ENCODE peak calls at places on chromosomes 6 and 20, in eight cellular contexts. M is DND-41, V is left ventricle myocardium inferior, Z is OCI-LY7, G is foreskin keratinocyte, K is adrenal gland, O is neural progenitor cell, Y is A549. R is an unnamed sample.

GRCh38 chr6:117906905-117907599 is at the start of gene SLC35F1:
- DNase-seq in M (no peak), V (peak), O (peak), K (peak), Z (no peak), Y (peak), G (peak), R (no peak)

GRCh38 chr6:157813191-157813590 is 9.9 kb upstream of the SNX9 start:
- DNase-seq in Y (no peak), G (no peak), Z (no peak), V (peak), K (peak), O (no peak), M (no peak), R (no peak)

GRCh38 chr6:155341130-155341828 is 27.0 kb upstream of the TFB1M start:
- DNase-seq in O (no peak), M (no peak), Y (no peak), G (peak), V (no peak), Z (no peak), K (no peak), R (peak)

GRCh38 chr20:34571753-34572152 is 13.2 kb downstream of the MAP1LC3A start:
- DNase-seq in V (no peak), G (no peak), M (no peak), K (no peak), Z (no peak), O (no peak), Y (no peak), R (no peak)

GRCh38 chr6:126123226-126123625 is 136.9 kb downstream of the TRMT11 start:
- DNase-seq in Z (no peak), G (no peak), Y (no peak), M (no peak), O (no peak), K (peak), V (no peak), R (no peak)

GRCh38 chr6:36506617-36507016 is 40.7 kb downstream of the STK38 start:
- DNase-seq in M (no peak), G (no peak), Y (no peak), K (no peak), O (no peak), V (no peak), Z (no peak), R (no peak)

GRCh38 chr20:50153153-50153499 is 397 bp downstream of the PEDS1 start:
- DNase-seq in V (no peak), M (no peak), K (no peak), Y (no peak), O (peak), Z (peak), G (no peak), R (no peak)

GRCh38 chr20:63089051-63089907 is 82.5 kb upstream of the BHLHE23 start:
- DNase-seq in V (peak), G (no peak), K (peak), O (no peak), M (no peak), Y (no peak), Z (no peak), R (no peak)

GRCh38 chr6:111536888-111537287 is 53.9 kb upstream of the REV3L start:
- DNase-seq in V (no peak), M (no peak), O (no peak), G (no peak), K (no peak), Y (no peak), Z (no peak), R (no peak)

GRCh38 chr6:13273931-13274706 is 54.2 kb downstream of the TBC1D7 start:
- DNase-seq in V (no peak), Y (no peak), K (no peak), Z (no peak), O (no peak), M (no peak), G (no peak), R (no peak)

GRCh38 chr20:34627458-34627857 is 49.4 kb downstream of the PIGU start:
- DNase-seq in K (no peak), Y (no peak), V (no peak), G (no peak), O (no peak), M (no peak), Z (no peak), R (no peak)

GRCh38 chr6:135310291-135310690 is 129.2 kb downstream of the MYB start:
- DNase-seq in Z (peak), M (no peak), Y (no peak), K (no peak), G (no peak), V (no peak), O (no peak), R (no peak)

GRCh38 chr20:49704932-49705336 is 8.7 kb downstream of the B4GALT5 start:
- DNase-seq in G (no peak), V (no peak), Z (peak), Y (no peak), K (no peak), M (no peak), O (no peak), R (no peak)

DNA sequence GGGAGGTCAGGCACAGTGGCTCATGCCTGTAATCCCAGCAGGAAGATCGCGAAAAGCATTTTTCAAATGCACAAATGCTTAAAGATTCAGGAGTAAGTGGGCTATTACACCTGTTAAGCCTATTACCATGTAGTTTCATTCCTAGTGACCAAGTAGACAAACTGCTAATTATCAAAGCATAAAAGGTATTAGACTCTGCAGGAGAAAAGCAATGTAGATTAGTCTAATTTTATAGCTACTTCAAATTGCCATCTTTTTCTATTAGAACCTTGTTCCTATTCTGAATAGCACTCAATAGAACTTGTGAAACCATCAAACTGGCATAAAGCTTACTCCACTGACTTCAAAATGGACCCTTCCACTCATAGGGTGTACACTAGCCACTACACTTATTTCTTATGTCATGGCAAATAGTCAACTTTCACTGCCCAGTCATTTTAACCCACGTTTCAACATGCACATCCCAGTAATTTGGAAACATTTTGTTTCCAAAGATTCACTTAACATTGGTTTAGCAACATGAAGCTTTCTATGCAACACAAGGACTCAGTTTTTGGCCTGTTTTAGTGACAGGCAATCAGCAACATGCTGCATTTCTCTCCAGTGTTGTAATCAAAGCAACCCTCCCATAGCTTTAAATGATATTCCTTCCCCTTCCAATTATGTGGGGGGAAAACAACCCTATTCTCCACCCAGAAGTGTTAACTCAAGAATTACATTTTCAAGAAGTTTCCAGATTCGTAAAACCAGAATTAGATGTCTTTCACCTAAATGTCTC is 3.9 kb downstream of the EEF1A1 start:
- DNase-seq in V (no peak), K (no peak), O (no peak), Y (no peak), M (no peak), G (peak), Z (peak), R (no peak)
- H3K27ac ChIP-seq in V (no peak), K (peak), O (peak), Y (peak), M (no peak), G (peak), Z (peak), R (peak)

GRCh38 chr6:27020553-27020880 is 227.0 kb upstream of the PRSS16 start:
- DNase-seq in K (no peak), G (no peak), Z (no peak), M (no peak), O (no peak), V (no peak), Y (no peak), R (no peak)
- H3K27ac ChIP-seq in K (peak), G (no peak), Z (no peak), M (no peak), O (no peak), V (peak), Y (peak), R (peak)

DNA sequence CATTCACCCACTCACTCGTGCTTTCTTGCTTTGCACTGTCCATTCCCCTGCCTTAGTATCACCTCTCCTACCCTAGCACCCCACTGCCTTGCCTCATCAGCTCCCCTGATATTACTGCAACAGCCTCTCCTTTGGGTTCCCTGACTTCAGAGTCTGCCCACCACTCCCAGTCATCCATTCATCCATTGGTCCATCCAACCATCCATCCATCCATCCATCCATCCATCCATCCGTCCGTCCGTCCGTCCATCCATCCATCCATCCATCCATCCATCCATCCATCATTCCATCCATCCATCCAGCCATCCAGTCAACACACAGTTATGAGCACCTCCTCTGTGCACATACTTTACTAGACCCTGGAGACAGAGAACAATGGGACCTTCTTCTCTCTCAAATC is 22.9 kb upstream of the FAM83D start:
- DNase-seq in O (no peak), G (no peak), Z (no peak), M (no peak), K (no peak), V (no peak), Y (no peak), R (no peak)
- H3K27ac ChIP-seq in O (no peak), G (no peak), Z (no peak), M (no peak), K (no peak), V (no peak), Y (no peak), R (no peak)

GRCh38 chr20:51449498-51450220 is 92.9 kb downstream of the NFATC2 start:
- DNase-seq in Z (no peak), M (no peak), O (no peak), V (no peak), K (no peak), Y (no peak), G (no peak), R (no peak)

GRCh38 chr20:51446230-51446629 is 96.3 kb downstream of the NFATC2 start:
- DNase-seq in Y (no peak), K (no peak), G (no peak), Z (no peak), O (no peak), V (no peak), M (no peak), R (no peak)

GRCh38 chr20:51446656-51447055 is 95.9 kb downstream of the NFATC2 start:
- DNase-seq in Z (no peak), G (peak), O (no peak), Y (peak), V (no peak), K (no peak), M (no peak), R (no peak)

GRCh38 chr20:51447097-51447764 is 95.3 kb downstream of the NFATC2 start:
- DNase-seq in O (peak), G (peak), Z (no peak), V (peak), M (no peak), K (no peak), Y (peak), R (no peak)

DNA sequence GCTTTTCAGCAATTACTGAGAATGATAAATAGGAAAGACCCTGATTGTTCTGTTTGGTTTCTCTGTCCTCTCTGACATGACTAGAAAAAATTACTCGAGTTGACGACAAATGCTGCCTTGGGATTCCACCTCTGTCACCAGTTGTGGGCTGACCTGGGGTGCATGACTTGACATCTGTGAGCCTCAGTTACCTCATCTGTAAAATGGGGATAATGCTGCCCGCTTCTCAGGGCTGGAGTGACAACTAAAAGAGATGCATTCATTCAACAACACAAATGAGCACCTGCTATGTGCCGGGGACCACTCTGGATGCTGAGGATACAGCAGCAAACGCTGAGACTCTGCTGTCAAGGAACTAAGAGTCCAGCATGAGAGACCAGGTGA is 94.8 kb downstream of the NFATC2 start:
- DNase-seq in M (no peak), Z (no peak), G (no peak), K (no peak), V (no peak), Y (no peak), O (no peak), R (no peak)
- H3K27ac ChIP-seq in M (no peak), Z (no peak), G (peak), K (no peak), V (no peak), Y (peak), O (no peak), R (no peak)

GRCh38 chr6:27593200-27593818 is 120.4 kb upstream of the ZNF184 start:
- DNase-seq in V (no peak), O (peak), M (no peak), G (no peak), Y (no peak), Z (no peak), K (no peak), R (no peak)

GRCh38 chr6:27592107-27592480 is 119.2 kb upstream of the ZNF184 start:
- DNase-seq in M (no peak), V (no peak), Z (no peak), K (no peak), O (peak), G (peak), Y (no peak), R (no peak)

GRCh38 chr6:27592481-27593199 is 119.7 kb upstream of the ZNF184 start:
- DNase-seq in M (no peak), Y (peak), Z (peak), V (no peak), G (peak), O (peak), K (no peak), R (peak)

GRCh38 chr6:27593861-27594260 is 121.0 kb upstream of the ZNF184 start:
- DNase-seq in Y (no peak), M (no peak), O (peak), G (no peak), K (no peak), Z (no peak), V (no peak), R (no peak)

DNA sequence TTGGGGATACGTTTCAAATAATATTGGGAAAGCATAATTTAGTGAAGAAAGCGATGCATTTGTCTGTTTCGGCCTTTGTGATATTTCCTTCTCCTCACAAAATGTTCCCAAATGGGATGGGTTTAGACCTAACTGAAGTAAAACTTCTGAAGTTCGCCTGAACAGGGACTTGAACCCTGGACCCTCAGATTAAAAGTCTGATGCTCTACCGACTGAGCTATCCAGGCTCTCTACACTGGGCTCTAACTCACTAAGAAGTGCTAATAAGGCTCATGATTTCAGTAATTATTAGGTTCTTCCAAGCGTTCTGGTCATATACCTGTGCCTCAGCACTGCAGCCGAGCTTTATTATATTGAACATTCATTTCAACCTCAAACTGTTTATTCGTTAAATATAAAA is 118.8 kb upstream of the ZNF184 start:
- DNase-seq in O (peak), M (no peak), V (no peak), Z (no peak), G (peak), K (no peak), Y (no peak), R (no peak)
- H3K27ac ChIP-seq in O (no peak), M (no peak), V (no peak), Z (no peak), G (no peak), K (no peak), Y (no peak), R (no peak)